ENCODE peak calls at places on chromosomes 13 and 19, in five cellular contexts. I, M, F, U and P are unnamed samples.

GRCh38 chr19:42424712-42425131 is 2.5 kb downstream of the LIPE start:
- DNase-seq in I (no peak), M (no peak), F (no peak), U (no peak), P (no peak)

GRCh38 chr13:99000137-99000536 is 22.3 kb upstream of the DOCK9 start:
- DNase-seq in I (no peak), M (no peak), F (no peak), U (no peak), P (no peak)

GRCh38 chr19:18021121-18021755 is 13.3 kb downstream of the ARRDC2 start:
- DNase-seq in I (peak; percentile 65), M (peak; percentile 97), F (peak; percentile 62), U (no peak), P (no peak)

GRCh38 chr13:23789576-23790346 is 99.4 kb downstream of the MIPEP start:
- DNase-seq in I (no peak), M (no peak), F (no peak), U (no peak), P (no peak)

GRCh38 chr19:6540918-6541689 is 10.3 kb downstream of the TNFSF9 start:
- DNase-seq in I (no peak), M (no peak), F (no peak), U (no peak), P (no peak)

GRCh38 chr19:38387550-38388309 is at the start of gene GGN:
- DNase-seq in I (peak; percentile 98), M (peak; percentile 98), F (peak; percentile 59), U (peak; percentile 75), P (peak; percentile 98)

GRCh38 chr13:44404261-44405139 is 30.9 kb downstream of the SERP2 start:
- DNase-seq in I (no peak), M (no peak), F (no peak), U (no peak), P (no peak)

GRCh38 chr19:55086730-55087541 is 11.3 kb downstream of the EPS8L1 start:
- DNase-seq in I (no peak), M (peak; percentile 97), F (no peak), U (peak; percentile 34), P (peak; percentile 90)

GRCh38 chr13:80591978-80592377 is 251.1 kb upstream of the SPRY2 start:
- DNase-seq in I (no peak), M (no peak), F (no peak), U (no peak), P (no peak)

GRCh38 chr19:51211833-51212232 is 13.0 kb upstream of the CD33 start:
- DNase-seq in I (no peak), M (no peak), F (no peak), U (no peak), P (no peak)

GRCh38 chr13:64749301-64749700 is 2480.8 kb downstream of the PCDH9 start:
- DNase-seq in I (no peak), M (no peak), F (no peak), U (no peak), P (no peak)

GRCh38 chr19:53558404-53558803 is 20.5 kb downstream of the ZNF331 start:
- DNase-seq in I (no peak), M (no peak), F (no peak), U (no peak), P (no peak)

GRCh38 chr13:31848621-31849020 is 109.3 kb downstream of the RXFP2 start:
- DNase-seq in I (no peak), M (no peak), F (no peak), U (no peak), P (no peak)

GRCh38 chr19:15123900-15124299 is 16.7 kb downstream of the SYDE1 start:
- DNase-seq in I (no peak), M (no peak), F (no peak), U (no peak), P (no peak)

GRCh38 chr13:76019421-76020044 is 383.4 kb downstream of the LMO7 start:
- DNase-seq in I (peak; percentile 18), M (no peak), F (no peak), U (no peak), P (peak; percentile 37)

GRCh38 chr13:106156468-106156867 is 379.0 kb downstream of the EFNB2 start:
- DNase-seq in I (peak; percentile 57), M (peak; percentile 70), F (no peak), U (peak; percentile 98), P (peak; percentile 6)

GRCh38 chr13:53873558-53873957 is 844.9 kb downstream of the OLFM4 start:
- DNase-seq in I (no peak), M (no peak), F (no peak), U (no peak), P (no peak)

GRCh38 chr19:45164577-45165335 is 4.0 kb upstream of the NKPD1 start:
- DNase-seq in I (peak; percentile 79), M (peak; percentile 45), F (no peak), U (peak; percentile 10), P (no peak)

GRCh38 chr13:30477346-30478235 is 11.9 kb upstream of the HMGB1 start:
- DNase-seq in I (no peak), M (no peak), F (no peak), U (no peak), P (no peak)

GRCh38 chr19:56125806-56126590 is 4.9 kb upstream of the ZNF787 start:
- DNase-seq in I (no peak), M (no peak), F (no peak), U (no peak), P (no peak)

GRCh38 chr13:100063906-100064305 is 25.0 kb upstream of the PCCA start:
- DNase-seq in I (no peak), M (no peak), F (no peak), U (no peak), P (no peak)

GRCh38 chr19:43780706-43781525 is at the start of gene KCNN4:
- DNase-seq in I (peak; percentile 84), M (no peak), F (peak; percentile 29), U (no peak), P (no peak)

GRCh38 chr13:79679334-79679733 is 198.4 kb downstream of the NDFIP2 start:
- DNase-seq in I (peak; percentile 69), M (peak; percentile 83), F (no peak), U (no peak), P (peak; percentile 24)

GRCh38 chr19:3034845-3035541 is 5.9 kb upstream of the TLE2 start:
- DNase-seq in I (no peak), M (no peak), F (no peak), U (no peak), P (no peak)

GRCh38 chr19:13839193-13839937 is 37.6 kb upstream of the NANOS3 start:
- DNase-seq in I (peak; percentile 57), M (peak; percentile 87), F (no peak), U (no peak), P (no peak)

GRCh38 chr13:42997381-42997780 is 5.3 kb upstream of the EPSTI1 start:
- DNase-seq in I (no peak), M (peak; percentile 14), F (no peak), U (no peak), P (no peak)

GRCh38 chr13:78241278-78241919 is 322.8 kb upstream of the EDNRB start:
- DNase-seq in I (peak; percentile 20), M (peak; percentile 53), F (no peak), U (no peak), P (peak; percentile 41)

GRCh38 chr13:29846475-29847256 is 3.8 kb downstream of the UBL3 start:
- DNase-seq in I (no peak), M (no peak), F (no peak), U (no peak), P (no peak)

GRCh38 chr13:35855531-35856019 is 275.6 kb downstream of the DCLK1 start:
- DNase-seq in I (peak; percentile 31), M (no peak), F (no peak), U (no peak), P (peak; percentile 26)

GRCh38 chr13:23922005-23922932 is 25.0 kb upstream of the C1QTNF9B start:
- DNase-seq in I (no peak), M (peak; percentile 53), F (no peak), U (no peak), P (no peak)

GRCh38 chr13:93244918-93245280 is 18.3 kb downstream of the GPC6 start:
- DNase-seq in I (no peak), M (no peak), F (no peak), U (no peak), P (no peak)